ENCODE peak calls at places on chromosomes 3 and 15, in seven cellular contexts. X is HCT116, O is upper lobe of right lung, B is hepatocyte, F is right cardiac atrium, D is fibroblast of lung, I is A549. M is an unnamed sample. For H3K4me1 and H3K9me3, the result is how much of the 10 kb centered on the place peaks cover.

GRCh38 chr3:13601692-13602080 is 52.8 kb downstream of the FBLN2 start:
- DNase-seq in X (no peak), B (no peak), I (no peak), F (no peak), O (no peak), D (no peak), M (no peak)

GRCh38 chr3:12180218-12180617 is 21.5 kb upstream of the TIMP4 start:
- DNase-seq in B (no peak), F (peak), X (peak), I (peak), D (peak), O (peak), M (peak)

GRCh38 chr3:108605028-108605427 is 15.5 kb downstream of the DZIP3 start:
- DNase-seq in B (no peak), O (no peak), I (no peak), D (no peak), F (no peak), X (no peak), M (no peak)

GRCh38 chr15:75149911-75150709 is 51.6 kb upstream of the C15orf39 start:
- DNase-seq in O (no peak), I (peak), X (peak), D (peak), F (no peak), B (no peak), M (no peak)

GRCh38 chr3:11499144-11499543 is 144.6 kb downstream of the VGLL4 start:
- DNase-seq in F (no peak), O (no peak), I (peak), B (no peak), X (no peak), D (peak), M (no peak)

GRCh38 chr15:35293353-35294130 is 208.4 kb upstream of the NANOGP8 start:
- DNase-seq in F (no peak), D (peak), X (peak), I (peak), B (peak), O (no peak), M (peak)

GRCh38 chr15:74307827-74308642 is 59.4 kb downstream of the CYP11A1 start:
- DNase-seq in D (peak), B (peak), O (no peak), I (peak), X (peak), F (peak), M (peak)

GRCh38 chr3:9172851-9173320 is 76.6 kb downstream of the SRGAP3 start:
- DNase-seq in F (peak), X (no peak), I (peak), B (no peak), D (no peak), O (no peak), M (no peak)

GRCh38 chr3:148848410-148848809 is 16.7 kb upstream of the CPA3 start:
- DNase-seq in D (no peak), I (no peak), X (no peak), F (no peak), B (no peak), O (no peak), M (no peak)

GRCh38 chr3:43796041-43796596 is 105.4 kb downstream of the ABHD5 start:
- DNase-seq in B (no peak), I (no peak), F (no peak), D (no peak), O (no peak), X (no peak), M (no peak)

GRCh38 chr3:143895805-143896204 is 47.5 kb upstream of the SLC9A9 start:
- DNase-seq in O (no peak), X (no peak), I (no peak), D (no peak), B (no peak), F (no peak), M (no peak)

GRCh38 chr3:156723182-156723619 is 48.8 kb downstream of the TIPARP start:
- DNase-seq in D (no peak), B (no peak), X (no peak), O (no peak), I (no peak), F (peak), M (no peak)

GRCh38 chr3:27345493-27345892 is 23.7 kb downstream of the NEK10 start:
- DNase-seq in D (no peak), B (no peak), I (no peak), X (no peak), F (no peak), O (no peak), M (peak)

GRCh38 chr15:95604634-95605036 is 725.9 kb upstream of the NR2F2 start:
- DNase-seq in B (peak), D (peak), F (no peak), O (no peak), X (no peak), I (peak), M (no peak)

GRCh38 chr15:25786040-25786439 is 77.1 kb downstream of the ATP10A start:
- DNase-seq in D (no peak), O (no peak), X (no peak), I (no peak), F (no peak), B (no peak), M (no peak)
- H3K4me1 ChIP-seq in D (under half), O (under half), X (under half), I (under half), F (under half), B (under half), M (under half)

GRCh38 chr3:36677331-36678007 is 86.9 kb downstream of the DCLK3 start:
- DNase-seq in I (peak), F (no peak), O (no peak), B (no peak), D (peak), X (peak), M (no peak)
- H3K9me3 ChIP-seq in I (under half), F (under half), O (under half), B (under half), D (under half), X (under half), M (under half)

GRCh38 chr15:63596666-63597032 is 538 bp upstream of the FBXL22 start:
- DNase-seq in I (no peak), B (peak), O (no peak), D (peak), X (no peak), F (no peak), M (no peak)
- H3K27ac ChIP-seq in I (no peak), B (peak), O (no peak), D (peak), X (no peak), F (peak), M (no peak)

DNA sequence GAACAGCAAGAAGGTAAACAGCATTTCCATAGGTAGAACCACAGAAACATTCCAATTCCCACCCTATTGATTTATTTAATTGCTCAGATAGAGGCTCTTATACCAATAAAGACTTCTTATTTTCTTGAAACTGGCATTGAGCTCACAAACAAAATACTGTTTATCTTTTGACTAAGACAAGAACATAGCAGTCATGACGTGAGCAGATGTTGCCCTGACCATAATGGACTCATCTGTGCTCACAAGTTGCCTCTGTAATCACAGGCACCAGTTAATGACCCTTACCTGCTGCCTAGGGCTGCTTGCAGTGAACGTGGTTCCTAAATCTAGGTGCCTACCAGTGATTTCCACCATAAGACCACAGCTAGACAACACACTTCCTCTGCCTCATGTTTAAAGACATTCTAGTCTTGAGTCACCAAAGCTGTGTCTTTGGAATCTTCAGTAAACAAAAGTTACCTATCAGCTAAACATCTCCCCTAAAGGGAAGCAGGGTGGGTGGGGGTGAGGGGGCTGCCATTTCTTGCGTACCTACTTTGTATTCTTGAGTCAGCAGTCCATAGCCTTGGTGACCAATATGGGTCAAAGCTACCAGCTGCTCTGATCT is 2.1 kb downstream of the FYCO1 start:
- DNase-seq in I (no peak), D (no peak), X (no peak), F (no peak), O (no peak), B (no peak), M (peak)
- H3K4me1 ChIP-seq in I (under half), D (under half), X (under half), F (under half), O (half or more), B (under half), M (under half)

DNA sequence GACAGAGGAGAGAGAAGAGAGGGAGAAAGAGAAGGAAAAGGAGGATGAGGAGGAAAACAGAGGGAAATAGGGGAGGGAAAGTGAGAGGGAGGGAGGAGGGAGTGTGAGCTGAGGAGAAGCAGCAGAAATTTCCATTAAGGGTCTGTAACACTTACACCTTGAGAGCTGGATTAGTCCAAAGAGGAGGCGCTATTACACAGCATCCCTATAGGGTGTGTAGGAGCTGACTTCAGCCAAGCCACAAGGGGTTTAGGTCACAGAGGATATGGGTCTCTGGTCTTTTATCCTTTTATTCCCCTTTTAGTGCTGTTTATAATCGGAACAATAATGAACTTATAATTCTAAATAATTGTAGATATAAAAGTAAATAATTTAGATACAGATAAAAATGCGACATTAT is 230.4 kb downstream of the GABRG3 start:
- DNase-seq in X (no peak), D (no peak), B (no peak), F (no peak), O (no peak), I (no peak), M (no peak)
- H3K9me3 ChIP-seq in X (under half), D (under half), B (under half), F (under half), O (under half), I (under half), M (under half)

GRCh38 chr3:141663993-141664392 is 74.1 kb upstream of the RNF7 start:
- DNase-seq in I (no peak), B (peak), X (no peak), F (peak), O (peak), D (peak), M (no peak)

GRCh38 chr3:141656771-141657170 is 81.3 kb upstream of the RNF7 start:
- DNase-seq in B (no peak), X (no peak), I (no peak), F (no peak), O (no peak), D (peak), M (no peak)

GRCh38 chr3:141661229-141662196 is 76.6 kb upstream of the RNF7 start:
- DNase-seq in X (no peak), O (no peak), D (no peak), I (no peak), F (no peak), B (no peak), M (no peak)

GRCh38 chr3:141659821-141660597 is 78.1 kb upstream of the RNF7 start:
- DNase-seq in B (peak), F (peak), X (no peak), O (peak), D (peak), I (peak), M (peak)

GRCh38 chr3:141660598-141660947 is 77.5 kb upstream of the RNF7 start:
- DNase-seq in D (no peak), B (no peak), I (no peak), X (no peak), O (no peak), F (no peak), M (peak)
- H3K27ac ChIP-seq in D (no peak), B (no peak), I (peak), X (no peak), O (no peak), F (no peak), M (no peak)